ENCODE peak calls at places on chromosomes 16 and 17, in eight cellular contexts. One of them, this sample, is unnamed.

GRCh38 chr16:60346256-60346655 is 1612.1 kb upstream of the GOT2 start:
- DNase-seq in hepatocyte: no peak
- DNase-seq in progenitor cell of endocrine pancreas: no peak
- DNase-seq in NCI-H1105: no peak
- DNase-seq in NCI-H82: no peak
- DNase-seq in neural progenitor cell: no peak
- DNase-seq in SW480: no peak
- DNase-seq in activated naive CD4-positive, alpha-beta T cell treated with anti-CD3 and anti-CD28 coated beads, Interleukin-2, amount 50 U/mL, for 16 hours: no peak
- DNase-seq in this sample: no peak

GRCh38 chr16:85612191-85612800 is 826 bp upstream of the GSE1 start:
- DNase-seq in hepatocyte: peak; percentile 91
- DNase-seq in progenitor cell of endocrine pancreas: no peak
- DNase-seq in NCI-H1105: peak; percentile 36
- DNase-seq in NCI-H82: peak; percentile 93
- DNase-seq in neural progenitor cell: peak; percentile 55
- DNase-seq in SW480: peak; percentile 97
- DNase-seq in activated naive CD4-positive, alpha-beta T cell treated with anti-CD3 and anti-CD28 coated beads, Interleukin-2, amount 50 U/mL, for 16 hours: no peak
- DNase-seq in this sample: peak; percentile 82

GRCh38 chr17:43308999-43309398 is 75.2 kb upstream of the RNU2-1 start:
- DNase-seq in hepatocyte: no peak
- DNase-seq in progenitor cell of endocrine pancreas: no peak
- DNase-seq in NCI-H1105: no peak
- DNase-seq in NCI-H82: no peak
- DNase-seq in neural progenitor cell: no peak
- DNase-seq in SW480: no peak
- DNase-seq in activated naive CD4-positive, alpha-beta T cell treated with anti-CD3 and anti-CD28 coated beads, Interleukin-2, amount 50 U/mL, for 16 hours: no peak
- DNase-seq in this sample: no peak

GRCh38 chr17:35586569-35587073 is 501 bp upstream of the AP2B1 start:
- DNase-seq in hepatocyte: no peak
- DNase-seq in progenitor cell of endocrine pancreas: no peak
- DNase-seq in NCI-H1105: no peak
- DNase-seq in NCI-H82: peak; percentile 45
- DNase-seq in neural progenitor cell: no peak
- DNase-seq in SW480: peak; percentile 9
- DNase-seq in activated naive CD4-positive, alpha-beta T cell treated with anti-CD3 and anti-CD28 coated beads, Interleukin-2, amount 50 U/mL, for 16 hours: no peak
- DNase-seq in this sample: peak; percentile 46

GRCh38 chr17:39073916-39074315 is 77.5 kb downstream of the PLXDC1 start:
- DNase-seq in hepatocyte: no peak
- DNase-seq in progenitor cell of endocrine pancreas: no peak
- DNase-seq in NCI-H1105: no peak
- DNase-seq in NCI-H82: no peak
- DNase-seq in neural progenitor cell: no peak
- DNase-seq in SW480: no peak
- DNase-seq in activated naive CD4-positive, alpha-beta T cell treated with anti-CD3 and anti-CD28 coated beads, Interleukin-2, amount 50 U/mL, for 16 hours: no peak
- DNase-seq in this sample: no peak

GRCh38 chr17:50630524-50631194 is 4.0 kb upstream of the ABCC3 start:
- DNase-seq in hepatocyte: peak; percentile 67
- DNase-seq in progenitor cell of endocrine pancreas: peak; percentile 56
- DNase-seq in NCI-H1105: peak; percentile 53
- DNase-seq in NCI-H82: peak; percentile 65
- DNase-seq in neural progenitor cell: peak; percentile 51
- DNase-seq in SW480: peak; percentile 68
- DNase-seq in activated naive CD4-positive, alpha-beta T cell treated with anti-CD3 and anti-CD28 coated beads, Interleukin-2, amount 50 U/mL, for 16 hours: peak; percentile 66
- DNase-seq in this sample: peak; percentile 88

GRCh38 chr16:1583180-1583579 is 28.7 kb downstream of the IFT140 start:
- DNase-seq in hepatocyte: no peak
- DNase-seq in progenitor cell of endocrine pancreas: no peak
- DNase-seq in NCI-H1105: no peak
- DNase-seq in NCI-H82: no peak
- DNase-seq in neural progenitor cell: no peak
- DNase-seq in SW480: no peak
- DNase-seq in activated naive CD4-positive, alpha-beta T cell treated with anti-CD3 and anti-CD28 coated beads, Interleukin-2, amount 50 U/mL, for 16 hours: no peak
- DNase-seq in this sample: no peak

GRCh38 chr17:63988741-63989621 is 9.2 kb upstream of the PRR29 start:
- DNase-seq in hepatocyte: peak; percentile 74
- DNase-seq in progenitor cell of endocrine pancreas: no peak
- DNase-seq in NCI-H1105: no peak
- DNase-seq in NCI-H82: peak; percentile 38
- DNase-seq in neural progenitor cell: peak; percentile 29
- DNase-seq in SW480: no peak
- DNase-seq in activated naive CD4-positive, alpha-beta T cell treated with anti-CD3 and anti-CD28 coated beads, Interleukin-2, amount 50 U/mL, for 16 hours: no peak
- DNase-seq in this sample: no peak

GRCh38 chr17:4310349-4311060 is 46.7 kb upstream of the ANKFY1 start:
- DNase-seq in hepatocyte: peak; percentile 31
- DNase-seq in progenitor cell of endocrine pancreas: no peak
- DNase-seq in NCI-H1105: no peak
- DNase-seq in NCI-H82: no peak
- DNase-seq in neural progenitor cell: no peak
- DNase-seq in SW480: no peak
- DNase-seq in activated naive CD4-positive, alpha-beta T cell treated with anti-CD3 and anti-CD28 coated beads, Interleukin-2, amount 50 U/mL, for 16 hours: no peak
- DNase-seq in this sample: no peak

GRCh38 chr16:85602831-85603755 is 10.0 kb upstream of the GSE1 start:
- DNase-seq in hepatocyte: no peak
- DNase-seq in progenitor cell of endocrine pancreas: no peak
- DNase-seq in NCI-H1105: peak; percentile 58
- DNase-seq in NCI-H82: no peak
- DNase-seq in neural progenitor cell: no peak
- DNase-seq in SW480: no peak
- DNase-seq in activated naive CD4-positive, alpha-beta T cell treated with anti-CD3 and anti-CD28 coated beads, Interleukin-2, amount 50 U/mL, for 16 hours: no peak
- DNase-seq in this sample: no peak

GRCh38 chr16:66286527-66286926 is 80.0 kb upstream of the CDH5 start:
- DNase-seq in hepatocyte: no peak
- DNase-seq in progenitor cell of endocrine pancreas: no peak
- DNase-seq in NCI-H1105: no peak
- DNase-seq in NCI-H82: no peak
- DNase-seq in neural progenitor cell: no peak
- DNase-seq in SW480: no peak
- DNase-seq in activated naive CD4-positive, alpha-beta T cell treated with anti-CD3 and anti-CD28 coated beads, Interleukin-2, amount 50 U/mL, for 16 hours: no peak
- DNase-seq in this sample: no peak

GRCh38 chr16:54076006-54076504 is 210.5 kb downstream of the IRX3 start:
- DNase-seq in hepatocyte: no peak
- DNase-seq in progenitor cell of endocrine pancreas: no peak
- DNase-seq in NCI-H1105: no peak
- DNase-seq in NCI-H82: no peak
- DNase-seq in neural progenitor cell: no peak
- DNase-seq in SW480: no peak
- DNase-seq in activated naive CD4-positive, alpha-beta T cell treated with anti-CD3 and anti-CD28 coated beads, Interleukin-2, amount 50 U/mL, for 16 hours: no peak
- DNase-seq in this sample: no peak

GRCh38 chr17:73827627-73828241 is 183.5 kb upstream of the SDK2 start:
- DNase-seq in hepatocyte: peak; percentile 27
- DNase-seq in progenitor cell of endocrine pancreas: no peak
- DNase-seq in NCI-H1105: no peak
- DNase-seq in NCI-H82: no peak
- DNase-seq in neural progenitor cell: no peak
- DNase-seq in SW480: no peak
- DNase-seq in activated naive CD4-positive, alpha-beta T cell treated with anti-CD3 and anti-CD28 coated beads, Interleukin-2, amount 50 U/mL, for 16 hours: no peak
- DNase-seq in this sample: no peak

GRCh38 chr17:40018211-40019121 is 3.2 kb downstream of the CSF3 start:
- DNase-seq in hepatocyte: peak; percentile 12
- DNase-seq in progenitor cell of endocrine pancreas: no peak
- DNase-seq in NCI-H1105: no peak
- DNase-seq in NCI-H82: no peak
- DNase-seq in neural progenitor cell: peak; percentile 68
- DNase-seq in SW480: no peak
- DNase-seq in activated naive CD4-positive, alpha-beta T cell treated with anti-CD3 and anti-CD28 coated beads, Interleukin-2, amount 50 U/mL, for 16 hours: no peak
- DNase-seq in this sample: peak; percentile 43

GRCh38 chr16:61836804-61837398 is 199.3 kb downstream of the CDH8 start:
- DNase-seq in hepatocyte: no peak
- DNase-seq in progenitor cell of endocrine pancreas: no peak
- DNase-seq in NCI-H1105: no peak
- DNase-seq in NCI-H82: no peak
- DNase-seq in neural progenitor cell: peak; percentile 83
- DNase-seq in SW480: no peak
- DNase-seq in activated naive CD4-positive, alpha-beta T cell treated with anti-CD3 and anti-CD28 coated beads, Interleukin-2, amount 50 U/mL, for 16 hours: no peak
- DNase-seq in this sample: no peak

GRCh38 chr16:55499951-55500350 is 8.9 kb upstream of the LPCAT2 start:
- DNase-seq in hepatocyte: peak; percentile 68
- DNase-seq in progenitor cell of endocrine pancreas: no peak
- DNase-seq in NCI-H1105: no peak
- DNase-seq in NCI-H82: peak; percentile 77
- DNase-seq in neural progenitor cell: peak; percentile 49
- DNase-seq in SW480: peak; percentile 82
- DNase-seq in activated naive CD4-positive, alpha-beta T cell treated with anti-CD3 and anti-CD28 coated beads, Interleukin-2, amount 50 U/mL, for 16 hours: no peak
- DNase-seq in this sample: no peak

GRCh38 chr17:76558210-76559095 is 18.6 kb downstream of the PRCD start:
- DNase-seq in hepatocyte: no peak
- DNase-seq in progenitor cell of endocrine pancreas: no peak
- DNase-seq in NCI-H1105: no peak
- DNase-seq in NCI-H82: peak; percentile 64
- DNase-seq in neural progenitor cell: peak; percentile 43
- DNase-seq in SW480: no peak
- DNase-seq in activated naive CD4-positive, alpha-beta T cell treated with anti-CD3 and anti-CD28 coated beads, Interleukin-2, amount 50 U/mL, for 16 hours: no peak
- DNase-seq in this sample: peak; percentile 64

GRCh38 chr17:50672831-50673551 is 34.7 kb downstream of the ANKRD40 start:
- DNase-seq in hepatocyte: no peak
- DNase-seq in progenitor cell of endocrine pancreas: no peak
- DNase-seq in NCI-H1105: no peak
- DNase-seq in NCI-H82: no peak
- DNase-seq in neural progenitor cell: no peak
- DNase-seq in SW480: no peak
- DNase-seq in activated naive CD4-positive, alpha-beta T cell treated with anti-CD3 and anti-CD28 coated beads, Interleukin-2, amount 50 U/mL, for 16 hours: no peak
- DNase-seq in this sample: peak; percentile 43

GRCh38 chr16:73176577-73177013 is 128.7 kb upstream of the ZFHX3 start:
- DNase-seq in hepatocyte: peak; percentile 27
- DNase-seq in progenitor cell of endocrine pancreas: no peak
- DNase-seq in NCI-H1105: no peak
- DNase-seq in NCI-H82: no peak
- DNase-seq in neural progenitor cell: peak; percentile 27
- DNase-seq in SW480: peak; percentile 54
- DNase-seq in activated naive CD4-positive, alpha-beta T cell treated with anti-CD3 and anti-CD28 coated beads, Interleukin-2, amount 50 U/mL, for 16 hours: no peak
- DNase-seq in this sample: no peak

GRCh38 chr17:31394544-31394943 is 3.1 kb downstream of the RAB11FIP4 start:
- DNase-seq in hepatocyte: peak; percentile 89
- DNase-seq in progenitor cell of endocrine pancreas: peak; percentile 84
- DNase-seq in NCI-H1105: no peak
- DNase-seq in NCI-H82: no peak
- DNase-seq in neural progenitor cell: peak; percentile 90
- DNase-seq in SW480: no peak
- DNase-seq in activated naive CD4-positive, alpha-beta T cell treated with anti-CD3 and anti-CD28 coated beads, Interleukin-2, amount 50 U/mL, for 16 hours: peak; percentile 33
- DNase-seq in this sample: no peak

GRCh38 chr16:49468611-49469322 is 95.2 kb downstream of the C16orf78 start:
- DNase-seq in hepatocyte: no peak
- DNase-seq in progenitor cell of endocrine pancreas: no peak
- DNase-seq in NCI-H1105: no peak
- DNase-seq in NCI-H82: no peak
- DNase-seq in neural progenitor cell: no peak
- DNase-seq in SW480: no peak
- DNase-seq in activated naive CD4-positive, alpha-beta T cell treated with anti-CD3 and anti-CD28 coated beads, Interleukin-2, amount 50 U/mL, for 16 hours: no peak
- DNase-seq in this sample: no peak

GRCh38 chr16:57689772-57690558 is 4.6 kb upstream of the DRC7 start:
- DNase-seq in hepatocyte: no peak
- DNase-seq in progenitor cell of endocrine pancreas: no peak
- DNase-seq in NCI-H1105: no peak
- DNase-seq in NCI-H82: peak; percentile 48
- DNase-seq in neural progenitor cell: no peak
- DNase-seq in SW480: no peak
- DNase-seq in activated naive CD4-positive, alpha-beta T cell treated with anti-CD3 and anti-CD28 coated beads, Interleukin-2, amount 50 U/mL, for 16 hours: peak; percentile 24
- DNase-seq in this sample: no peak

GRCh38 chr17:31499771-31500554 is 108.5 kb downstream of the RAB11FIP4 start:
- DNase-seq in hepatocyte: no peak
- DNase-seq in progenitor cell of endocrine pancreas: no peak
- DNase-seq in NCI-H1105: no peak
- DNase-seq in NCI-H82: no peak
- DNase-seq in neural progenitor cell: peak; percentile 51
- DNase-seq in SW480: peak; percentile 93
- DNase-seq in activated naive CD4-positive, alpha-beta T cell treated with anti-CD3 and anti-CD28 coated beads, Interleukin-2, amount 50 U/mL, for 16 hours: no peak
- DNase-seq in this sample: no peak

This sample was measured in D341Med.